ENCODE peak calls at places on chromosomes 16 and 17, in eight cellular contexts. K is GM23338, R is K562, A is H1, U is GM12878, V is SK-N-SH, I is HepG2, E is HCT116. Y is an unnamed sample.

GRCh38 chr17:2102931-2103398 is 48.1 kb downstream of the HIC1 start:
- DNase-seq in K (no peak), V (no peak), R (no peak), E (peak), A (no peak), I (no peak), U (no peak), Y (no peak)

GRCh38 chr17:753407-753806 is 1.3 kb upstream of the GEMIN4 start:
- DNase-seq in A (no peak), V (no peak), E (no peak), K (no peak), R (no peak), I (no peak), U (no peak), Y (no peak)

GRCh38 chr17:13102477-13102876 is 84.7 kb upstream of the ELAC2 start:
- DNase-seq in I (no peak), V (no peak), E (no peak), U (no peak), K (no peak), R (no peak), A (no peak), Y (no peak)

GRCh38 chr17:74274060-74274702 is at the start of gene DNAI2:
- DNase-seq in I (no peak), U (no peak), R (peak), K (peak), V (peak), A (peak), E (no peak), Y (no peak)

GRCh38 chr16:29154676-29155121 is 169.8 kb downstream of the LAT start:
- DNase-seq in K (no peak), R (no peak), E (no peak), V (no peak), U (no peak), A (no peak), I (no peak), Y (no peak)

GRCh38 chr16:15518412-15519351 is 84.3 kb downstream of the BMERB1 start:
- DNase-seq in K (no peak), I (no peak), R (no peak), A (no peak), U (no peak), V (no peak), E (no peak), Y (peak)

GRCh38 chr16:85733839-85734170 is 17.1 kb downstream of the C16orf74 start:
- DNase-seq in E (no peak), K (peak), R (peak), V (peak), I (no peak), U (no peak), A (peak), Y (peak)

GRCh38 chr16:24499193-24499814 is 40.1 kb upstream of the RBBP6 start:
- DNase-seq in K (peak), R (peak), V (peak), A (peak), U (no peak), I (peak), E (peak), Y (peak)

DNA sequence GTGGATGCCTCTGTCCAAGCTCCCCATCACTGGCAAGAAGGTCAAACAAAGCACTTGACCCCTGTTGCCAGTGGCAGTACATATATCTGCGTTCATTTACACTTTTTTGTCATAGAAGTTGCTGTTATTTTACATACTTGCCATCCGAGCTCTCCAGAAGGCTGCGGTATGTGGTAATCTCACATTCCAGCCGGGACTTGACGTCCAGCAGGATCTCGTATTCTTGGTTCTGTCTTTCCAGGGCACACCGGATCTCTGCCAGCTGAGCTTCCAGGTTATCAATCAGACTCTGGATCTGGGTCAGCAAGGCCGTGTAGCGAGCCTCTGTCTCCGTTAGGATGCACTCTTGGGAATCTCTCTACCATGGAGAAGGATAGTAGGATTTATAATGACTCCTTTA is 6.6 kb downstream of the KRT39 start:
- DNase-seq in V (no peak), I (no peak), U (no peak), R (no peak), K (peak), E (no peak), A (no peak), Y (no peak)
- H2AFZ ChIP-seq in V (peak), I (no peak), U (no peak), R (no peak), K (peak), E (no peak), A (no peak), Y (no peak)

GRCh38 chr17:8574687-8575086 is 55.8 kb downstream of the MYH10 start:
- DNase-seq in K (peak), U (no peak), I (peak), E (no peak), R (no peak), A (no peak), V (no peak), Y (no peak)
- TF ChIP-seq CTCF in K (peak), U (no peak), I (no peak), E (peak), R (peak), A (peak), V (peak), Y (peak)

GRCh38 chr16:81600275-81600674 is 155.7 kb downstream of the CMIP start:
- DNase-seq in U (no peak), V (peak), A (no peak), E (no peak), K (no peak), I (peak), R (no peak), Y (peak)
- TF ChIP-seq POLR2AphosphoS5 in U (no peak), V (no peak), A (no peak), E (no peak), K (no peak), I (no peak), R (no peak), Y (no peak)

DNA sequence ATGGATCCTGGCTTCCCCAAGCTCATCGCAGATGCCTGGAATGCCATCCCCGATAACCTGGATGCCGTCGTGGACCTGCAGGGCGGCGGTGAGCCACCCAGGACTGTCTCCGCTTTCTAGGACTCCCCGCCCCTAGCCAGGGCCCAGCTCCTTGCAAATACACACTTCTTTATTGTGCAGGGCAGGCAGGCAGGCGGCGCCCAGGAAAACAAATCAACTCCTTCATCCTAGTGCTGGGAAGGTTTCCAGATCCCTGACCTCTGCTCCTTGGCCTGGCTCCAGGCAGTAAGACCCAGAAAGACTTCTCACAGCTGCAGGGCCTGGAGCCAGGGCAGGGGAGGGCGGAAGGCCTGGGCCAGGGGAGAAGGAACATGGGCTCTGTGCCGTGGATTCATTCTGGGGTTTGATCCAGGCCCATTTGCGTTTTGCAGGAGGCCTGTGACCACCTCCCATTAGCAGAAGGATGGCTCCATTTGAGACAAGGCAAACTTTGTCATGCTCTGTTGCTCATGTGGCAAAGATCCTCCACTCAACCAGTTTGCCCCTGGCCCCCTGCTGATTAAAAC is 6.0 kb upstream of the LPCAT2 start:
- DNase-seq in E (peak), K (peak), A (no peak), U (no peak), V (peak), R (no peak), I (peak), Y (peak)
- H2AFZ ChIP-seq in E (peak), K (no peak), A (no peak), U (no peak), V (peak), R (no peak), I (peak), Y (no peak)

GRCh38 chr16:58225965-58226602 is 28.2 kb upstream of the CSNK2A2 start:
- DNase-seq in E (no peak), R (peak), V (no peak), I (no peak), U (no peak), K (no peak), A (no peak), Y (no peak)
- TF ChIP-seq CTCF in E (no peak), R (no peak), V (no peak), I (no peak), U (no peak), K (no peak), A (no peak), Y (no peak)